ENCODE peak calls at places on chromosomes 13 and 19, in nine cellular contexts. H is AG10803; B is psoas muscle; S is AML-193; F is skeletal muscle cell; W is left cardiac atrium; I is AG08395; Y is EH; J is activated CD8-positive, alpha-beta memory T cell treated with anti-CD3 and anti-CD28 coated beads for 1 hour. X is an unnamed sample.

GRCh38 chr13:34749046-34749445 is 193.0 kb upstream of the NBEA start:
- DNase-seq in W (no peak), B (no peak), J (no peak), S (no peak), Y (no peak), I (no peak), F (no peak), H (no peak), X (no peak)

GRCh38 chr19:15161028-15161984 is 39.5 kb downstream of the NOTCH3 start:
- DNase-seq in W (no peak), Y (peak), B (no peak), I (peak), S (peak), J (no peak), H (peak), F (no peak), X (no peak)

GRCh38 chr13:113448545-113448884 is 4.8 kb downstream of the ADPRHL1 start:
- DNase-seq in J (no peak), F (no peak), Y (no peak), S (no peak), H (no peak), B (peak), W (peak), I (no peak), X (no peak)

GRCh38 chr13:75480691-75481175 is 1.2 kb downstream of the TBC1D4 start:
- DNase-seq in Y (peak), S (peak), B (peak), I (peak), W (peak), J (no peak), F (no peak), H (peak), X (no peak)

GRCh38 chr19:1357695-1358094 is 26.0 kb upstream of the NDUFS7 start:
- DNase-seq in W (no peak), B (no peak), F (no peak), S (no peak), Y (no peak), I (no peak), H (no peak), J (no peak), X (no peak)

GRCh38 chr13:27211771-27212364 is 39.5 kb upstream of the RPL21 start:
- DNase-seq in I (no peak), Y (peak), W (no peak), B (no peak), F (peak), H (peak), J (no peak), S (no peak), X (peak)

GRCh38 chr13:21225841-21226581 is 49.6 kb downstream of the MRPL57 start:
- DNase-seq in W (no peak), F (no peak), S (no peak), B (no peak), I (no peak), J (no peak), Y (no peak), H (no peak), X (no peak)

GRCh38 chr19:34999498-35000337 is at the start of gene GRAMD1A:
- DNase-seq in S (peak), W (peak), J (peak), I (peak), B (peak), Y (peak), H (peak), F (peak), X (peak)

GRCh38 chr19:6047741-6048231 is 62.5 kb downstream of the RFX2 start:
- DNase-seq in S (peak), J (no peak), F (no peak), W (no peak), H (peak), Y (peak), I (peak), B (no peak), X (no peak)

GRCh38 chr19:2415281-2415972 is 12.0 kb downstream of the TIMM13 start:
- DNase-seq in S (no peak), I (no peak), B (peak), J (no peak), Y (no peak), H (no peak), W (no peak), F (no peak), X (no peak)

GRCh38 chr19:45320997-45321775 is 1.5 kb downstream of the CKM start:
- DNase-seq in F (no peak), W (no peak), B (no peak), S (no peak), J (no peak), Y (no peak), I (no peak), H (no peak), X (no peak)

GRCh38 chr13:50893211-50893852 is 16.3 kb upstream of the RNASEH2B start:
- DNase-seq in F (no peak), B (no peak), I (peak), H (peak), Y (peak), S (peak), J (no peak), W (no peak), X (no peak)

GRCh38 chr19:37778613-37779138 is 710 bp downstream of the ZNF573 start:
- DNase-seq in Y (peak), S (peak), F (no peak), B (no peak), I (peak), J (no peak), H (peak), W (no peak), X (no peak)

GRCh38 chr19:42088471-42089190 is 12.7 kb downstream of the ZNF574 start:
- DNase-seq in Y (peak), W (no peak), I (peak), H (peak), J (no peak), F (peak), S (no peak), B (peak), X (peak)

GRCh38 chr19:55465460-55466245 is 1.1 kb upstream of the C19orf85 start:
- DNase-seq in B (no peak), J (no peak), Y (peak), W (no peak), H (no peak), F (no peak), I (no peak), S (no peak), X (no peak)

GRCh38 chr19:50167314-50167721 is 4.2 kb upstream of the IZUMO2 start:
- DNase-seq in Y (no peak), W (no peak), B (no peak), J (no peak), S (no peak), I (no peak), F (no peak), H (no peak), X (no peak)

GRCh38 chr19:14370169-14370998 is 10.9 kb upstream of the ADGRE5 start:
- DNase-seq in I (no peak), W (no peak), F (no peak), S (peak), J (no peak), Y (no peak), H (no peak), B (no peak), X (no peak)

GRCh38 chr13:31160857-31161582 is 684 bp downstream of the HSPH1 start:
- DNase-seq in I (peak), J (peak), W (peak), Y (peak), S (peak), B (peak), H (peak), F (peak), X (peak)

GRCh38 chr13:102707465-102707864 is 12.6 kb upstream of the METTL21C start:
- DNase-seq in S (no peak), H (peak), B (no peak), W (no peak), J (no peak), F (peak), I (peak), Y (peak), X (peak)

GRCh38 chr19:31537136-31537535 is 187.9 kb upstream of the TSHZ3 start:
- DNase-seq in Y (no peak), H (no peak), B (no peak), I (no peak), J (no peak), W (no peak), S (no peak), F (no peak), X (no peak)

X was measured in AG04450.